ENCODE peak calls at places on chromosomes 7 and 10, in eight cellular contexts. C, F, Q, R, L, U, T and E are unnamed samples.

GRCh38 chr10:17029581-17030271 is 99.9 kb downstream of the CUBN start:
- DNase-seq in C (no peak), F (peak; percentile 72), Q (peak; percentile 69), R (no peak), L (peak; percentile 37), U (no peak), T (peak; percentile 89), E (no peak)

GRCh38 chr10:72009430-72010081 is 45.4 kb downstream of the CHST3 start:
- DNase-seq in C (peak; percentile 87), F (no peak), Q (peak; percentile 100), R (no peak), L (peak; percentile 70), U (peak; percentile 5), T (peak; percentile 98), E (peak; percentile 87)

GRCh38 chr10:50572017-50572491 is 51.7 kb downstream of the SGMS1 start:
- DNase-seq in C (no peak), F (no peak), Q (no peak), R (no peak), L (peak; percentile 49), U (no peak), T (no peak), E (no peak)

GRCh38 chr10:102604379-102604960 is 39.8 kb upstream of the TRIM8 start:
- DNase-seq in C (no peak), F (no peak), Q (no peak), R (no peak), L (peak; percentile 86), U (no peak), T (peak; percentile 88), E (no peak)

GRCh38 chr10:128843972-128844371 is 623.1 kb upstream of the MGMT start:
- DNase-seq in C (no peak), F (no peak), Q (no peak), R (no peak), L (peak; percentile 8), U (no peak), T (no peak), E (no peak)

GRCh38 chr10:61902448-61903183 is 1.1 kb downstream of the ARID5B start:
- DNase-seq in C (peak; percentile 79), F (peak; percentile 34), Q (peak; percentile 64), R (peak; percentile 16), L (peak; percentile 79), U (no peak), T (peak; percentile 78), E (peak; percentile 73)

GRCh38 chr10:69820817-69821216 is 19.1 kb downstream of the COL13A1 start:
- DNase-seq in C (no peak), F (no peak), Q (no peak), R (no peak), L (no peak), U (no peak), T (no peak), E (no peak)

GRCh38 chr10:65235266-65235665 is 1690.6 kb upstream of the LRRTM3 start:
- DNase-seq in C (no peak), F (no peak), Q (no peak), R (no peak), L (no peak), U (no peak), T (no peak), E (no peak)

GRCh38 chr10:71314028-71314693 is 4.9 kb upstream of the SLC29A3 start:
- DNase-seq in C (peak; percentile 35), F (peak; percentile 23), Q (peak; percentile 21), R (no peak), L (peak; percentile 51), U (peak; percentile 29), T (peak; percentile 66), E (no peak)

GRCh38 chr7:20896996-20897395 is 110.3 kb upstream of the SP8 start:
- DNase-seq in C (no peak), F (no peak), Q (no peak), R (no peak), L (no peak), U (no peak), T (no peak), E (no peak)

GRCh38 chr7:70587739-70588138 is 544.2 kb upstream of the GALNT17 start:
- DNase-seq in C (no peak), F (no peak), Q (no peak), R (no peak), L (no peak), U (no peak), T (no peak), E (no peak)

GRCh38 chr7:32045228-32045627 is 25.0 kb downstream of the PDE1C start:
- DNase-seq in C (no peak), F (no peak), Q (no peak), R (no peak), L (no peak), U (no peak), T (no peak), E (no peak)

GRCh38 chr10:88288621-88289059 is 294.5 kb downstream of the RNLS start:
- DNase-seq in C (no peak), F (no peak), Q (no peak), R (peak; percentile 39), L (no peak), U (no peak), T (no peak), E (no peak)

GRCh38 chr10:93028881-93029280 is 31.7 kb upstream of the CYP26C1 start:
- DNase-seq in C (no peak), F (no peak), Q (peak; percentile 39), R (no peak), L (peak; percentile 46), U (no peak), T (peak; percentile 70), E (no peak)